ENCODE peak calls at places on chromosome 13, in eight cellular contexts. U, B, H, F, E, V, I and J are unnamed samples.

GRCh38 chr13:58369941-58370340 is 738.4 kb downstream of the PCDH17 start:
- DNase-seq in E (no peak), B (no peak), V (no peak), H (no peak), I (no peak), F (no peak), U (no peak), J (no peak)

GRCh38 chr13:51827254-51827653 is 17.7 kb downstream of the TMEM272 start:
- DNase-seq in B (no peak), U (no peak), V (no peak), H (no peak), E (no peak), I (no peak), F (no peak), J (no peak)

GRCh38 chr13:39038569-39038898 is 278 bp downstream of the NHLRC3 start:
- DNase-seq in E (no peak), H (peak; percentile 42), I (no peak), F (no peak), B (peak; percentile 35), U (peak; percentile 60), V (no peak), J (peak; percentile 30)

GRCh38 chr13:45932611-45933182 is 81.1 kb upstream of the SIAH3 start:
- DNase-seq in F (no peak), V (no peak), I (no peak), E (no peak), U (no peak), H (no peak), B (no peak), J (no peak)

GRCh38 chr13:101730420-101731000 is 278.0 kb downstream of the ITGBL1 start:
- DNase-seq in V (no peak), I (no peak), B (no peak), F (no peak), H (no peak), U (no peak), E (no peak), J (no peak)

GRCh38 chr13:51397262-51397933 is 55.4 kb downstream of the INTS6 start:
- DNase-seq in H (no peak), I (peak; percentile 22), F (no peak), V (no peak), E (no peak), U (no peak), B (peak; percentile 41), J (no peak)

GRCh38 chr13:32125221-32125621 is 93.6 kb downstream of the FRY start:
- DNase-seq in F (no peak), H (no peak), E (no peak), V (no peak), U (no peak), B (no peak), I (no peak), J (no peak)

GRCh38 chr13:95643471-95643813 is 1.1 kb downstream of the DZIP1 start:
- DNase-seq in B (peak; percentile 39), I (no peak), U (no peak), F (no peak), E (no peak), V (no peak), H (peak; percentile 57), J (no peak)

GRCh38 chr13:98549728-98550317 is 27.1 kb downstream of the STK24 start:
- DNase-seq in E (no peak), B (peak; percentile 55), U (no peak), V (no peak), F (no peak), I (no peak), H (no peak), J (no peak)

GRCh38 chr13:47976325-47976724 is 24.7 kb downstream of the SUCLA2 start:
- DNase-seq in I (no peak), V (no peak), B (no peak), F (no peak), E (no peak), U (no peak), H (no peak), J (no peak)

GRCh38 chr13:41905600-41906254 is 55.2 kb downstream of the VWA8 start:
- DNase-seq in B (peak; percentile 68), V (no peak), F (no peak), I (no peak), E (no peak), H (no peak), U (peak; percentile 84), J (no peak)

GRCh38 chr13:78655906-78656305 is 3.0 kb downstream of the OBI1 start:
- DNase-seq in U (no peak), B (no peak), V (no peak), I (no peak), E (no peak), F (no peak), H (no peak), J (no peak)

GRCh38 chr13:74129500-74130144 is 4.6 kb downstream of the KLF12 start:
- DNase-seq in B (no peak), E (no peak), I (no peak), F (no peak), U (no peak), V (peak; percentile 21), H (peak; percentile 20), J (no peak)

GRCh38 chr13:34719060-34719875 is 222.8 kb upstream of the NBEA start:
- DNase-seq in B (peak; percentile 42), E (no peak), V (no peak), F (no peak), U (no peak), H (no peak), I (no peak), J (no peak)

GRCh38 chr13:27406178-27406939 is 18.1 kb upstream of the GTF3A start:
- DNase-seq in H (no peak), I (no peak), E (no peak), V (no peak), B (peak; percentile 53), F (peak; percentile 34), U (peak; percentile 89), J (no peak)

GRCh38 chr13:27341616-27342015 is 71.0 kb downstream of the RASL11A start:
- DNase-seq in F (no peak), U (no peak), I (no peak), V (no peak), H (no peak), B (peak; percentile 13), E (no peak), J (no peak)

GRCh38 chr13:108121406-108121805 is 93.9 kb downstream of the LIG4 start:
- DNase-seq in I (no peak), F (no peak), E (no peak), V (no peak), U (peak; percentile 33), B (no peak), H (no peak), J (no peak)